ENCODE peak calls at places on chromosome 9, in seven cellular contexts. One of them, this sample, is unnamed.

GRCh38 chr9:3916984-3917383 is 382.9 kb downstream of the GLIS3 start:
- DNase-seq in adipocyte: peak
- DNase-seq in GM12865: no peak
- DNase-seq in HAP-1: no peak
- DNase-seq in breast epithelium: no peak
- DNase-seq in adrenal gland: no peak
- DNase-seq in small intestine: no peak
- DNase-seq in this sample: peak

GRCh38 chr9:17810728-17811634 is 232.1 kb downstream of the SH3GL2 start:
- DNase-seq in adipocyte: peak
- DNase-seq in GM12865: peak
- DNase-seq in HAP-1: peak
- DNase-seq in breast epithelium: no peak
- DNase-seq in adrenal gland: peak
- DNase-seq in small intestine: peak
- DNase-seq in this sample: peak

GRCh38 chr9:123402981-123403509 is 47.0 kb downstream of the CRB2 start:
- DNase-seq in adipocyte: no peak
- DNase-seq in GM12865: no peak
- DNase-seq in HAP-1: no peak
- DNase-seq in breast epithelium: no peak
- DNase-seq in adrenal gland: no peak
- DNase-seq in small intestine: no peak
- DNase-seq in this sample: no peak

GRCh38 chr9:82532504-82532903 is 530.4 kb downstream of the RASEF start:
- DNase-seq in adipocyte: peak
- DNase-seq in GM12865: no peak
- DNase-seq in HAP-1: no peak
- DNase-seq in breast epithelium: no peak
- DNase-seq in adrenal gland: no peak
- DNase-seq in small intestine: peak
- DNase-seq in this sample: no peak

GRCh38 chr9:83355729-83356128 is 182.5 kb downstream of the FRMD3 start:
- DNase-seq in adipocyte: no peak
- DNase-seq in GM12865: no peak
- DNase-seq in HAP-1: no peak
- DNase-seq in breast epithelium: no peak
- DNase-seq in adrenal gland: no peak
- DNase-seq in small intestine: no peak
- DNase-seq in this sample: no peak

GRCh38 chr9:135215571-135216161 is 128.2 kb downstream of the OLFM1 start:
- DNase-seq in adipocyte: no peak
- DNase-seq in GM12865: peak
- DNase-seq in HAP-1: no peak
- DNase-seq in breast epithelium: peak
- DNase-seq in adrenal gland: no peak
- DNase-seq in small intestine: no peak
- DNase-seq in this sample: no peak

GRCh38 chr9:107484117-107484723 is 5.3 kb downstream of the KLF4 start:
- DNase-seq in adipocyte: peak
- DNase-seq in GM12865: peak
- DNase-seq in HAP-1: peak
- DNase-seq in breast epithelium: peak
- DNase-seq in adrenal gland: no peak
- DNase-seq in small intestine: peak
- DNase-seq in this sample: peak

GRCh38 chr9:842918-843468 is 1.5 kb downstream of the DMRT1 start:
- DNase-seq in adipocyte: no peak
- DNase-seq in GM12865: no peak
- DNase-seq in HAP-1: no peak
- DNase-seq in breast epithelium: no peak
- DNase-seq in adrenal gland: no peak
- DNase-seq in small intestine: no peak
- DNase-seq in this sample: no peak

GRCh38 chr9:114029311-114030170 is 48.6 kb downstream of the AMBP start:
- DNase-seq in adipocyte: no peak
- DNase-seq in GM12865: no peak
- DNase-seq in HAP-1: no peak
- DNase-seq in breast epithelium: peak
- DNase-seq in adrenal gland: no peak
- DNase-seq in small intestine: no peak
- DNase-seq in this sample: no peak

GRCh38 chr9:134485653-134486052 is 155.9 kb upstream of the COL5A1 start:
- DNase-seq in adipocyte: no peak
- DNase-seq in GM12865: no peak
- DNase-seq in HAP-1: no peak
- DNase-seq in breast epithelium: no peak
- DNase-seq in adrenal gland: no peak
- DNase-seq in small intestine: no peak
- DNase-seq in this sample: no peak

GRCh38 chr9:136525841-136526499 is 19.9 kb downstream of the NOTCH1 start:
- DNase-seq in adipocyte: no peak
- DNase-seq in GM12865: no peak
- DNase-seq in HAP-1: no peak
- DNase-seq in breast epithelium: no peak
- DNase-seq in adrenal gland: no peak
- DNase-seq in small intestine: no peak
- DNase-seq in this sample: no peak

GRCh38 chr9:91954841-91955471 is 4.9 kb upstream of the ROR2 start:
- DNase-seq in adipocyte: peak
- DNase-seq in GM12865: peak
- DNase-seq in HAP-1: peak
- DNase-seq in breast epithelium: no peak
- DNase-seq in adrenal gland: peak
- DNase-seq in small intestine: peak
- DNase-seq in this sample: peak

GRCh38 chr9:23563497-23563896 is 262.5 kb downstream of the ELAVL2 start:
- DNase-seq in adipocyte: peak
- DNase-seq in GM12865: no peak
- DNase-seq in HAP-1: no peak
- DNase-seq in breast epithelium: no peak
- DNase-seq in adrenal gland: no peak
- DNase-seq in small intestine: no peak
- DNase-seq in this sample: no peak

GRCh38 chr9:27212621-27213020 is 84.3 kb downstream of the EQTN start:
- DNase-seq in adipocyte: no peak
- DNase-seq in GM12865: no peak
- DNase-seq in HAP-1: no peak
- DNase-seq in breast epithelium: no peak
- DNase-seq in adrenal gland: no peak
- DNase-seq in small intestine: no peak
- DNase-seq in this sample: no peak

GRCh38 chr9:77649109-77649812 is 1.1 kb upstream of the GNA14 start:
- DNase-seq in adipocyte: peak
- DNase-seq in GM12865: no peak
- DNase-seq in HAP-1: peak
- DNase-seq in breast epithelium: no peak
- DNase-seq in adrenal gland: no peak
- DNase-seq in small intestine: peak
- DNase-seq in this sample: peak

GRCh38 chr9:132236662-132237311 is 74.9 kb downstream of the NTNG2 start:
- DNase-seq in adipocyte: no peak
- DNase-seq in GM12865: no peak
- DNase-seq in HAP-1: no peak
- DNase-seq in breast epithelium: no peak
- DNase-seq in adrenal gland: no peak
- DNase-seq in small intestine: no peak
- DNase-seq in this sample: no peak

GRCh38 chr9:134922066-134922931 is 4.6 kb upstream of the FCN1 start:
- DNase-seq in adipocyte: no peak
- DNase-seq in GM12865: no peak
- DNase-seq in HAP-1: no peak
- DNase-seq in breast epithelium: no peak
- DNase-seq in adrenal gland: peak
- DNase-seq in small intestine: no peak
- DNase-seq in this sample: no peak

DNA sequence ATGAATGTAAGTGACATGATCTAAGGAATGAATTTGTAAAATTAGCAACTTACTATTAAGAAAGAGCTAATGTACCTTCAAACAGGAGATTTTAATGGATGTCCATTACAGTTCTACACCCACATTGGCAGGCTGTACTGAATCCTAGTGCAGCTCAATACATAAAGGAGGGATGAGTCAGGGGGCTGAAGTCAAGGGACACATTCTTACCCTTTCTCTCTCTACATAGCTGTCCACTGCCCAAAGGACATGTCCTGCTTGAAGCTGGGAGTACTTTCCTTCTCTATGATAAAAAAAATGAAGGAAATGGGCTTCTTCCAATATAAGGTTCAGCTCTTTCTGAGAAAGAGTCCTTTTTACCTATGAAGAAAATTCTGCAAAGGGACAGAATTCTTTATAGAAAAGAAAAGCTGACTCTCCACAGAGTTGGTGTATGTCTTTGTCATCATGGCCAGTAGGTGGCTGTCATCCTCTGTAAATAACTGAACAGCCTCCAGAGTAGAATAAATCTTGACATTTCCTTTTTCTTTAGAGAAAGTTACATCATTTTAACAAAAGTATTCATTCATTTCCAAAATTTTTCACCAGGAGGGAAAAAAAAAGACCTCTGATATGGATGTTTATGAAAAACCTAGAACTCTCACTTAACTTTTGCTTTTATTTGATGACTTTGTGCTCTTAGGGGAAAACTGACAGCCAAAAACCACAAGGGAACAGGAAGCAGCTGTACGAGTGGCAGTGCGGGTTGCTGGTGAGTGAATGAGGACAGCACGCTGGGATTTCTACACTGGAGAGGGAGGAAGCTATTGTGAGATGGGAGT is 13.1 kb upstream of the IFNA14 start:
- DNase-seq in adipocyte: peak
- DNase-seq in GM12865: peak
- DNase-seq in HAP-1: peak
- DNase-seq in breast epithelium: no peak
- DNase-seq in adrenal gland: peak
- DNase-seq in small intestine: peak
- DNase-seq in this sample: peak
- H3K4me3 ChIP-seq in adipocyte: peak
- H3K4me3 ChIP-seq in GM12865: no peak
- H3K4me3 ChIP-seq in HAP-1: no peak
- H3K4me3 ChIP-seq in breast epithelium: no peak
- H3K4me3 ChIP-seq in adrenal gland: no peak
- H3K4me3 ChIP-seq in small intestine: no peak
- H3K4me3 ChIP-seq in this sample: no peak

GRCh38 chr9:87713990-87714335 is 12.0 kb upstream of the CTSL start:
- DNase-seq in adipocyte: no peak
- DNase-seq in GM12865: no peak
- DNase-seq in HAP-1: no peak
- DNase-seq in breast epithelium: no peak
- DNase-seq in adrenal gland: no peak
- DNase-seq in small intestine: no peak
- DNase-seq in this sample: no peak

GRCh38 chr9:87714819-87715218 is 11.1 kb upstream of the CTSL start:
- DNase-seq in adipocyte: peak
- DNase-seq in GM12865: no peak
- DNase-seq in HAP-1: no peak
- DNase-seq in breast epithelium: no peak
- DNase-seq in adrenal gland: peak
- DNase-seq in small intestine: peak
- DNase-seq in this sample: peak

GRCh38 chr9:87712801-87713277 is 13.1 kb upstream of the CTSL start:
- DNase-seq in adipocyte: no peak
- DNase-seq in GM12865: no peak
- DNase-seq in HAP-1: no peak
- DNase-seq in breast epithelium: no peak
- DNase-seq in adrenal gland: no peak
- DNase-seq in small intestine: no peak
- DNase-seq in this sample: no peak

GRCh38 chr9:87711857-87712800 is 13.8 kb upstream of the CTSL start:
- DNase-seq in adipocyte: peak
- DNase-seq in GM12865: no peak
- DNase-seq in HAP-1: no peak
- DNase-seq in breast epithelium: no peak
- DNase-seq in adrenal gland: peak
- DNase-seq in small intestine: no peak
- DNase-seq in this sample: peak

GRCh38 chr9:87713278-87713989 is 12.5 kb upstream of the CTSL start:
- DNase-seq in adipocyte: peak
- DNase-seq in GM12865: no peak
- DNase-seq in HAP-1: no peak
- DNase-seq in breast epithelium: peak
- DNase-seq in adrenal gland: peak
- DNase-seq in small intestine: peak
- DNase-seq in this sample: peak
- H3K4me3 ChIP-seq in adipocyte: peak
- H3K4me3 ChIP-seq in GM12865: no peak
- H3K4me3 ChIP-seq in HAP-1: no peak
- H3K4me3 ChIP-seq in breast epithelium: no peak
- H3K4me3 ChIP-seq in adrenal gland: no peak
- H3K4me3 ChIP-seq in small intestine: no peak
- H3K4me3 ChIP-seq in this sample: peak

GRCh38 chr9:94655739-94656138 is 16.4 kb upstream of the FBP1 start:
- DNase-seq in adipocyte: no peak
- DNase-seq in GM12865: no peak
- DNase-seq in HAP-1: no peak
- DNase-seq in breast epithelium: no peak
- DNase-seq in adrenal gland: no peak
- DNase-seq in small intestine: no peak
- DNase-seq in this sample: no peak
- H3K4me3 ChIP-seq in adipocyte: no peak
- H3K4me3 ChIP-seq in GM12865: peak
- H3K4me3 ChIP-seq in HAP-1: no peak
- H3K4me3 ChIP-seq in breast epithelium: peak
- H3K4me3 ChIP-seq in adrenal gland: no peak
- H3K4me3 ChIP-seq in small intestine: no peak
- H3K4me3 ChIP-seq in this sample: no peak

GRCh38 chr9:70261131-70261870 is 2.5 kb downstream of the SMC5 start:
- DNase-seq in adipocyte: peak
- DNase-seq in GM12865: no peak
- DNase-seq in HAP-1: no peak
- DNase-seq in breast epithelium: no peak
- DNase-seq in adrenal gland: no peak
- DNase-seq in small intestine: no peak
- DNase-seq in this sample: no peak
- H3K4me3 ChIP-seq in adipocyte: peak
- H3K4me3 ChIP-seq in GM12865: no peak
- H3K4me3 ChIP-seq in HAP-1: no peak
- H3K4me3 ChIP-seq in breast epithelium: peak
- H3K4me3 ChIP-seq in adrenal gland: no peak
- H3K4me3 ChIP-seq in small intestine: no peak
- H3K4me3 ChIP-seq in this sample: no peak

GRCh38 chr9:33988219-33988890 is 60.3 kb downstream of the UBAP2 start:
- DNase-seq in adipocyte: no peak
- DNase-seq in GM12865: peak
- DNase-seq in HAP-1: no peak
- DNase-seq in breast epithelium: no peak
- DNase-seq in adrenal gland: no peak
- DNase-seq in small intestine: no peak
- DNase-seq in this sample: no peak
- H3K4me3 ChIP-seq in adipocyte: no peak
- H3K4me3 ChIP-seq in GM12865: no peak
- H3K4me3 ChIP-seq in HAP-1: no peak
- H3K4me3 ChIP-seq in breast epithelium: no peak
- H3K4me3 ChIP-seq in adrenal gland: no peak
- H3K4me3 ChIP-seq in small intestine: no peak
- H3K4me3 ChIP-seq in this sample: no peak